ENCODE peak calls at places on chromosomes 4 and X, in eight cellular contexts. One of them, this sample, is unnamed.

GRCh38 chrX:121307441-121307840 is 260.0 kb downstream of the GLUD2 start:
- DNase-seq in stimulated activated CD8-positive, alpha-beta memory T cell treated with anti-CD3 and anti-CD28 coated beads, Interleukin-7, amount 100 ng/mL, for 24 hours: no peak
- DNase-seq in bronchial epithelial cell: no peak
- DNase-seq in cardiac muscle cell: no peak
- DNase-seq in amniotic epithelial cell: no peak
- DNase-seq in non-pigmented ciliary epithelial cell: peak
- DNase-seq in B cell: no peak
- DNase-seq in AG08396: no peak
- DNase-seq in this sample: no peak

GRCh38 chr4:87458913-87459312 is 36.5 kb downstream of the NUDT9 start:
- DNase-seq in B cell: no peak
- DNase-seq in amniotic epithelial cell: no peak
- DNase-seq in cardiac muscle cell: no peak
- DNase-seq in stimulated activated CD8-positive, alpha-beta memory T cell treated with anti-CD3 and anti-CD28 coated beads, Interleukin-7, amount 100 ng/mL, for 24 hours: no peak
- DNase-seq in AG08396: no peak
- DNase-seq in bronchial epithelial cell: no peak
- DNase-seq in non-pigmented ciliary epithelial cell: no peak
- DNase-seq in this sample: no peak

GRCh38 chr4:176377705-176378302 is 58.0 kb downstream of the SPCS3 start:
- DNase-seq in non-pigmented ciliary epithelial cell: no peak
- DNase-seq in stimulated activated CD8-positive, alpha-beta memory T cell treated with anti-CD3 and anti-CD28 coated beads, Interleukin-7, amount 100 ng/mL, for 24 hours: no peak
- DNase-seq in bronchial epithelial cell: peak
- DNase-seq in cardiac muscle cell: peak
- DNase-seq in B cell: no peak
- DNase-seq in amniotic epithelial cell: peak
- DNase-seq in AG08396: no peak
- DNase-seq in this sample: no peak

GRCh38 chr4:90126805-90127204 is 389 bp upstream of the CCSER1 start:
- DNase-seq in stimulated activated CD8-positive, alpha-beta memory T cell treated with anti-CD3 and anti-CD28 coated beads, Interleukin-7, amount 100 ng/mL, for 24 hours: no peak
- DNase-seq in non-pigmented ciliary epithelial cell: no peak
- DNase-seq in AG08396: no peak
- DNase-seq in cardiac muscle cell: no peak
- DNase-seq in amniotic epithelial cell: no peak
- DNase-seq in B cell: no peak
- DNase-seq in bronchial epithelial cell: no peak
- DNase-seq in this sample: no peak

GRCh38 chrX:109847257-109848187 is 114.5 kb upstream of the ACSL4 start:
- DNase-seq in stimulated activated CD8-positive, alpha-beta memory T cell treated with anti-CD3 and anti-CD28 coated beads, Interleukin-7, amount 100 ng/mL, for 24 hours: no peak
- DNase-seq in amniotic epithelial cell: peak
- DNase-seq in cardiac muscle cell: no peak
- DNase-seq in B cell: no peak
- DNase-seq in AG08396: peak
- DNase-seq in bronchial epithelial cell: peak
- DNase-seq in non-pigmented ciliary epithelial cell: no peak
- DNase-seq in this sample: no peak

GRCh38 chr4:120691106-120691505 is 231.4 kb downstream of the PRDM5 start:
- DNase-seq in non-pigmented ciliary epithelial cell: no peak
- DNase-seq in AG08396: no peak
- DNase-seq in cardiac muscle cell: no peak
- DNase-seq in bronchial epithelial cell: no peak
- DNase-seq in amniotic epithelial cell: peak
- DNase-seq in B cell: no peak
- DNase-seq in stimulated activated CD8-positive, alpha-beta memory T cell treated with anti-CD3 and anti-CD28 coated beads, Interleukin-7, amount 100 ng/mL, for 24 hours: no peak
- DNase-seq in this sample: no peak

GRCh38 chr4:37873383-37873782 is 17.5 kb upstream of the TBC1D1 start:
- DNase-seq in amniotic epithelial cell: peak
- DNase-seq in non-pigmented ciliary epithelial cell: peak
- DNase-seq in stimulated activated CD8-positive, alpha-beta memory T cell treated with anti-CD3 and anti-CD28 coated beads, Interleukin-7, amount 100 ng/mL, for 24 hours: no peak
- DNase-seq in AG08396: no peak
- DNase-seq in bronchial epithelial cell: peak
- DNase-seq in B cell: no peak
- DNase-seq in cardiac muscle cell: no peak
- DNase-seq in this sample: no peak

GRCh38 chr4:175139205-175139604 is 221.0 kb downstream of the ADAM29 start:
- DNase-seq in amniotic epithelial cell: no peak
- DNase-seq in cardiac muscle cell: no peak
- DNase-seq in stimulated activated CD8-positive, alpha-beta memory T cell treated with anti-CD3 and anti-CD28 coated beads, Interleukin-7, amount 100 ng/mL, for 24 hours: no peak
- DNase-seq in bronchial epithelial cell: no peak
- DNase-seq in AG08396: no peak
- DNase-seq in B cell: no peak
- DNase-seq in non-pigmented ciliary epithelial cell: no peak
- DNase-seq in this sample: no peak

GRCh38 chr4:12545845-12546244 is 938.3 kb downstream of the RAB28 start:
- DNase-seq in AG08396: no peak
- DNase-seq in bronchial epithelial cell: no peak
- DNase-seq in amniotic epithelial cell: no peak
- DNase-seq in non-pigmented ciliary epithelial cell: no peak
- DNase-seq in cardiac muscle cell: no peak
- DNase-seq in stimulated activated CD8-positive, alpha-beta memory T cell treated with anti-CD3 and anti-CD28 coated beads, Interleukin-7, amount 100 ng/mL, for 24 hours: no peak
- DNase-seq in B cell: no peak
- DNase-seq in this sample: no peak

GRCh38 chr4:20682853-20683252 is 17.4 kb upstream of the PACRGL start:
- DNase-seq in B cell: no peak
- DNase-seq in non-pigmented ciliary epithelial cell: no peak
- DNase-seq in AG08396: no peak
- DNase-seq in stimulated activated CD8-positive, alpha-beta memory T cell treated with anti-CD3 and anti-CD28 coated beads, Interleukin-7, amount 100 ng/mL, for 24 hours: no peak
- DNase-seq in cardiac muscle cell: no peak
- DNase-seq in amniotic epithelial cell: no peak
- DNase-seq in bronchial epithelial cell: no peak
- DNase-seq in this sample: no peak

GRCh38 chr4:148883891-148884290 is 441.7 kb upstream of the NR3C2 start:
- DNase-seq in amniotic epithelial cell: no peak
- DNase-seq in AG08396: no peak
- DNase-seq in bronchial epithelial cell: no peak
- DNase-seq in non-pigmented ciliary epithelial cell: no peak
- DNase-seq in B cell: no peak
- DNase-seq in cardiac muscle cell: no peak
- DNase-seq in stimulated activated CD8-positive, alpha-beta memory T cell treated with anti-CD3 and anti-CD28 coated beads, Interleukin-7, amount 100 ng/mL, for 24 hours: no peak
- DNase-seq in this sample: no peak

GRCh38 chr4:16194199-16194598 is 32.1 kb downstream of the TAPT1 start:
- DNase-seq in B cell: no peak
- DNase-seq in amniotic epithelial cell: peak
- DNase-seq in stimulated activated CD8-positive, alpha-beta memory T cell treated with anti-CD3 and anti-CD28 coated beads, Interleukin-7, amount 100 ng/mL, for 24 hours: no peak
- DNase-seq in AG08396: no peak
- DNase-seq in non-pigmented ciliary epithelial cell: no peak
- DNase-seq in bronchial epithelial cell: no peak
- DNase-seq in cardiac muscle cell: no peak
- DNase-seq in this sample: no peak

GRCh38 chr4:149980941-149981340 is 97.3 kb upstream of the DCLK2 start:
- DNase-seq in B cell: no peak
- DNase-seq in stimulated activated CD8-positive, alpha-beta memory T cell treated with anti-CD3 and anti-CD28 coated beads, Interleukin-7, amount 100 ng/mL, for 24 hours: peak
- DNase-seq in amniotic epithelial cell: peak
- DNase-seq in AG08396: peak
- DNase-seq in non-pigmented ciliary epithelial cell: no peak
- DNase-seq in cardiac muscle cell: peak
- DNase-seq in bronchial epithelial cell: peak
- DNase-seq in this sample: no peak

GRCh38 chr4:158814636-158815035 is 45.8 kb downstream of the FNIP2 start:
- DNase-seq in B cell: no peak
- DNase-seq in bronchial epithelial cell: no peak
- DNase-seq in amniotic epithelial cell: peak
- DNase-seq in stimulated activated CD8-positive, alpha-beta memory T cell treated with anti-CD3 and anti-CD28 coated beads, Interleukin-7, amount 100 ng/mL, for 24 hours: no peak
- DNase-seq in AG08396: no peak
- DNase-seq in cardiac muscle cell: no peak
- DNase-seq in non-pigmented ciliary epithelial cell: peak
- DNase-seq in this sample: no peak

GRCh38 chr4:184825394-184826314 is at the start of gene ACSL1:
- DNase-seq in bronchial epithelial cell: no peak
- DNase-seq in B cell: peak
- DNase-seq in stimulated activated CD8-positive, alpha-beta memory T cell treated with anti-CD3 and anti-CD28 coated beads, Interleukin-7, amount 100 ng/mL, for 24 hours: peak
- DNase-seq in amniotic epithelial cell: peak
- DNase-seq in cardiac muscle cell: peak
- DNase-seq in AG08396: peak
- DNase-seq in non-pigmented ciliary epithelial cell: no peak
- DNase-seq in this sample: no peak

GRCh38 chr4:1011022-1011694 is at the start of gene FGFRL1:
- DNase-seq in non-pigmented ciliary epithelial cell: no peak
- DNase-seq in B cell: peak
- DNase-seq in stimulated activated CD8-positive, alpha-beta memory T cell treated with anti-CD3 and anti-CD28 coated beads, Interleukin-7, amount 100 ng/mL, for 24 hours: peak
- DNase-seq in amniotic epithelial cell: peak
- DNase-seq in AG08396: peak
- DNase-seq in cardiac muscle cell: peak
- DNase-seq in bronchial epithelial cell: peak
- DNase-seq in this sample: no peak

GRCh38 chrX:117972681-117973080 is 143.9 kb downstream of the KLHL13 start:
- DNase-seq in amniotic epithelial cell: no peak
- DNase-seq in stimulated activated CD8-positive, alpha-beta memory T cell treated with anti-CD3 and anti-CD28 coated beads, Interleukin-7, amount 100 ng/mL, for 24 hours: no peak
- DNase-seq in cardiac muscle cell: peak
- DNase-seq in AG08396: peak
- DNase-seq in B cell: no peak
- DNase-seq in non-pigmented ciliary epithelial cell: no peak
- DNase-seq in bronchial epithelial cell: no peak
- DNase-seq in this sample: peak

GRCh38 chr4:165478260-165478659 is 99.5 kb downstream of the CPE start:
- DNase-seq in non-pigmented ciliary epithelial cell: no peak
- DNase-seq in stimulated activated CD8-positive, alpha-beta memory T cell treated with anti-CD3 and anti-CD28 coated beads, Interleukin-7, amount 100 ng/mL, for 24 hours: no peak
- DNase-seq in bronchial epithelial cell: no peak
- DNase-seq in B cell: no peak
- DNase-seq in AG08396: no peak
- DNase-seq in amniotic epithelial cell: no peak
- DNase-seq in cardiac muscle cell: no peak
- DNase-seq in this sample: no peak

GRCh38 chr4:8345946-8346814 is 76.6 kb downstream of the HTRA3 start:
- DNase-seq in non-pigmented ciliary epithelial cell: no peak
- DNase-seq in stimulated activated CD8-positive, alpha-beta memory T cell treated with anti-CD3 and anti-CD28 coated beads, Interleukin-7, amount 100 ng/mL, for 24 hours: no peak
- DNase-seq in B cell: peak
- DNase-seq in AG08396: no peak
- DNase-seq in bronchial epithelial cell: no peak
- DNase-seq in amniotic epithelial cell: no peak
- DNase-seq in cardiac muscle cell: no peak
- DNase-seq in this sample: no peak

GRCh38 chr4:106384878-106385277 is 16.3 kb upstream of the GIMD1 start:
- DNase-seq in B cell: no peak
- DNase-seq in amniotic epithelial cell: no peak
- DNase-seq in stimulated activated CD8-positive, alpha-beta memory T cell treated with anti-CD3 and anti-CD28 coated beads, Interleukin-7, amount 100 ng/mL, for 24 hours: no peak
- DNase-seq in non-pigmented ciliary epithelial cell: no peak
- DNase-seq in AG08396: no peak
- DNase-seq in bronchial epithelial cell: no peak
- DNase-seq in cardiac muscle cell: no peak
- DNase-seq in this sample: no peak

GRCh38 chr4:93791570-93792195 is 36.9 kb upstream of the ATOH1 start:
- DNase-seq in cardiac muscle cell: peak
- DNase-seq in B cell: no peak
- DNase-seq in stimulated activated CD8-positive, alpha-beta memory T cell treated with anti-CD3 and anti-CD28 coated beads, Interleukin-7, amount 100 ng/mL, for 24 hours: no peak
- DNase-seq in bronchial epithelial cell: peak
- DNase-seq in non-pigmented ciliary epithelial cell: peak
- DNase-seq in AG08396: peak
- DNase-seq in amniotic epithelial cell: peak
- DNase-seq in this sample: no peak